ENCODE peak calls at places on chromosomes 11 and 22, in nine cellular contexts. One of them, this sample, is unnamed.

GRCh38 chr11:65776196-65776595 is 4.6 kb downstream of the AP5B1 start:
- DNase-seq in hepatocyte: peak
- DNase-seq in left ventricle myocardium inferior: no peak
- DNase-seq in nephron progenitor cell: no peak
- DNase-seq in IMR-90: peak
- DNase-seq in OCI-LY7: no peak
- DNase-seq in mesothelial cell of epicardium: peak
- DNase-seq in B cell: no peak
- DNase-seq in A549: no peak
- DNase-seq in this sample: no peak

GRCh38 chr11:128911701-128912100 is 20.5 kb downstream of the KCNJ5 start:
- DNase-seq in hepatocyte: no peak
- DNase-seq in left ventricle myocardium inferior: no peak
- DNase-seq in nephron progenitor cell: no peak
- DNase-seq in IMR-90: no peak
- DNase-seq in OCI-LY7: no peak
- DNase-seq in mesothelial cell of epicardium: no peak
- DNase-seq in B cell: no peak
- DNase-seq in A549: no peak
- DNase-seq in this sample: no peak

GRCh38 chr22:30381250-30381649 is 6.0 kb downstream of the RNF215 start:
- DNase-seq in hepatocyte: no peak
- DNase-seq in left ventricle myocardium inferior: no peak
- DNase-seq in nephron progenitor cell: no peak
- DNase-seq in IMR-90: no peak
- DNase-seq in OCI-LY7: no peak
- DNase-seq in mesothelial cell of epicardium: no peak
- DNase-seq in B cell: no peak
- DNase-seq in A549: no peak
- DNase-seq in this sample: no peak

GRCh38 chr11:120034881-120035620 is 102.9 kb downstream of the TRIM29 start:
- DNase-seq in hepatocyte: no peak
- DNase-seq in left ventricle myocardium inferior: no peak
- DNase-seq in nephron progenitor cell: no peak
- DNase-seq in IMR-90: no peak
- DNase-seq in OCI-LY7: no peak
- DNase-seq in mesothelial cell of epicardium: peak
- DNase-seq in B cell: no peak
- DNase-seq in A549: no peak
- DNase-seq in this sample: no peak

GRCh38 chr11:46369458-46370152 is 11.9 kb upstream of the MDK start:
- DNase-seq in hepatocyte: peak
- DNase-seq in left ventricle myocardium inferior: no peak
- DNase-seq in nephron progenitor cell: peak
- DNase-seq in IMR-90: peak
- DNase-seq in OCI-LY7: peak
- DNase-seq in mesothelial cell of epicardium: peak
- DNase-seq in B cell: peak
- DNase-seq in A549: peak
- DNase-seq in this sample: peak

GRCh38 chr11:67120456-67120855 is 1.4 kb downstream of the KDM2A start:
- DNase-seq in hepatocyte: no peak
- DNase-seq in left ventricle myocardium inferior: no peak
- DNase-seq in nephron progenitor cell: no peak
- DNase-seq in IMR-90: no peak
- DNase-seq in OCI-LY7: no peak
- DNase-seq in mesothelial cell of epicardium: no peak
- DNase-seq in B cell: no peak
- DNase-seq in A549: no peak
- DNase-seq in this sample: no peak

GRCh38 chr11:70158201-70158600 is 44.9 kb upstream of the FADD start:
- DNase-seq in hepatocyte: peak
- DNase-seq in left ventricle myocardium inferior: no peak
- DNase-seq in nephron progenitor cell: peak
- DNase-seq in IMR-90: peak
- DNase-seq in OCI-LY7: no peak
- DNase-seq in mesothelial cell of epicardium: no peak
- DNase-seq in B cell: no peak
- DNase-seq in A549: peak
- DNase-seq in this sample: peak

GRCh38 chr11:3014314-3014938 is 22.3 kb upstream of the NAP1L4 start:
- DNase-seq in hepatocyte: no peak
- DNase-seq in left ventricle myocardium inferior: no peak
- DNase-seq in nephron progenitor cell: no peak
- DNase-seq in IMR-90: no peak
- DNase-seq in OCI-LY7: no peak
- DNase-seq in mesothelial cell of epicardium: no peak
- DNase-seq in B cell: no peak
- DNase-seq in A549: no peak
- DNase-seq in this sample: no peak

GRCh38 chr22:37219534-37219933 is 7.3 kb upstream of the SSTR3 start:
- DNase-seq in hepatocyte: no peak
- DNase-seq in left ventricle myocardium inferior: no peak
- DNase-seq in nephron progenitor cell: no peak
- DNase-seq in IMR-90: no peak
- DNase-seq in OCI-LY7: no peak
- DNase-seq in mesothelial cell of epicardium: no peak
- DNase-seq in B cell: no peak
- DNase-seq in A549: no peak
- DNase-seq in this sample: no peak

GRCh38 chr11:100778386-100778785 is 91.3 kb downstream of the ARHGAP42 start:
- DNase-seq in hepatocyte: no peak
- DNase-seq in left ventricle myocardium inferior: no peak
- DNase-seq in nephron progenitor cell: no peak
- DNase-seq in IMR-90: no peak
- DNase-seq in OCI-LY7: no peak
- DNase-seq in mesothelial cell of epicardium: no peak
- DNase-seq in B cell: no peak
- DNase-seq in A549: no peak
- DNase-seq in this sample: no peak

GRCh38 chr22:43922123-43922522 is 1.5 kb upstream of the PNPLA3 start:
- DNase-seq in hepatocyte: no peak
- DNase-seq in left ventricle myocardium inferior: no peak
- DNase-seq in nephron progenitor cell: no peak
- DNase-seq in IMR-90: no peak
- DNase-seq in OCI-LY7: no peak
- DNase-seq in mesothelial cell of epicardium: no peak
- DNase-seq in B cell: no peak
- DNase-seq in A549: no peak
- DNase-seq in this sample: no peak
- TF ChIP-seq CTCF in hepatocyte: no peak
- TF ChIP-seq CTCF in left ventricle myocardium inferior: no peak
- TF ChIP-seq CTCF in nephron progenitor cell: no peak
- TF ChIP-seq CTCF in IMR-90: no peak
- TF ChIP-seq CTCF in OCI-LY7: peak
- TF ChIP-seq CTCF in mesothelial cell of epicardium: no peak
- TF ChIP-seq CTCF in B cell: no peak
- TF ChIP-seq CTCF in A549: no peak
- TF ChIP-seq CTCF in this sample: no peak

GRCh38 chr11:7547687-7548086 is 33.9 kb downstream of the PPFIBP2 start:
- DNase-seq in hepatocyte: no peak
- DNase-seq in left ventricle myocardium inferior: no peak
- DNase-seq in nephron progenitor cell: no peak
- DNase-seq in IMR-90: no peak
- DNase-seq in OCI-LY7: no peak
- DNase-seq in mesothelial cell of epicardium: no peak
- DNase-seq in B cell: no peak
- DNase-seq in A549: no peak
- DNase-seq in this sample: no peak

GRCh38 chr11:7546324-7546791 is 32.6 kb downstream of the PPFIBP2 start:
- DNase-seq in hepatocyte: no peak
- DNase-seq in left ventricle myocardium inferior: no peak
- DNase-seq in nephron progenitor cell: no peak
- DNase-seq in IMR-90: peak
- DNase-seq in OCI-LY7: no peak
- DNase-seq in mesothelial cell of epicardium: no peak
- DNase-seq in B cell: no peak
- DNase-seq in A549: no peak
- DNase-seq in this sample: no peak

GRCh38 chr11:7547091-7547490 is 33.3 kb downstream of the PPFIBP2 start:
- DNase-seq in hepatocyte: no peak
- DNase-seq in left ventricle myocardium inferior: no peak
- DNase-seq in nephron progenitor cell: peak
- DNase-seq in IMR-90: no peak
- DNase-seq in OCI-LY7: no peak
- DNase-seq in mesothelial cell of epicardium: no peak
- DNase-seq in B cell: no peak
- DNase-seq in A549: no peak
- DNase-seq in this sample: no peak

GRCh38 chr11:7549681-7550080 is 35.9 kb downstream of the PPFIBP2 start:
- DNase-seq in hepatocyte: no peak
- DNase-seq in left ventricle myocardium inferior: no peak
- DNase-seq in nephron progenitor cell: no peak
- DNase-seq in IMR-90: no peak
- DNase-seq in OCI-LY7: no peak
- DNase-seq in mesothelial cell of epicardium: no peak
- DNase-seq in B cell: no peak
- DNase-seq in A549: no peak
- DNase-seq in this sample: no peak

DNA sequence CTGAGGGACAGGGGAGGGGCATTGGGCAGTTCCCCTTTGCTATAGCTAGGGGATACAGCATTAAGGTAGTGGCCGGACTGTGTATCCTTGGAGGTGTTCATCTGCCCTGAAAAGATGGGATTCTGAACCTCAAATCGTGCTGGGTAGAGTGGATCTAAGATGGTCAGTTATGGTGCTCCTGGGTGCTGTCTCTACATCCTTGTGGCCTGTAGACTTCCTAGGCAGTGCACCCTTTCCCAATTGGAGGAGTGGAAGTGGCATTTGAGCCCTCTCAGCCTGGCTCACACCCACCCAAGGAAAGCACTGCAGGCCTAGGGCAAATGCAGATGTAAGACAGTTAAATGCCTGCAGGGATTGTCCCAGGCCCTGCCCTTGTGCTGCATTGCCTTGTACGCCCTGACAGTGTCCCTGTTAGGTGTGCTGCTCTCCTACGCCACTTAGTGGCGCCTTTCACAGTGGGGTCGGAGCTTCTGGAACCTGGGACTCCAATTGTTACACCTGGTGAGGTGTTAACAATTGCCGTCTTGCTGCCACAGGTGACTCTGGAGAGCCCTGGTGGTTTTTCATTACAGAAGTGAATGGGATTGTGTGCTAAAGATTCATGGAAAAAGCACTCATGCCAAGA is 35.0 kb downstream of the PPFIBP2 start:
- DNase-seq in hepatocyte: peak
- DNase-seq in left ventricle myocardium inferior: no peak
- DNase-seq in nephron progenitor cell: no peak
- DNase-seq in IMR-90: no peak
- DNase-seq in OCI-LY7: peak
- DNase-seq in mesothelial cell of epicardium: no peak
- DNase-seq in B cell: peak
- DNase-seq in A549: peak
- DNase-seq in this sample: no peak
- TF ChIP-seq CTCF in hepatocyte: peak
- TF ChIP-seq CTCF in left ventricle myocardium inferior: peak
- TF ChIP-seq CTCF in nephron progenitor cell: peak
- TF ChIP-seq CTCF in IMR-90: no peak
- TF ChIP-seq CTCF in OCI-LY7: peak
- TF ChIP-seq CTCF in mesothelial cell of epicardium: no peak
- TF ChIP-seq CTCF in B cell: peak
- TF ChIP-seq CTCF in A549: peak
- TF ChIP-seq CTCF in this sample: peak

GRCh38 chr11:36093548-36093947 is 149.7 kb downstream of the LDLRAD3 start:
- DNase-seq in hepatocyte: no peak
- DNase-seq in left ventricle myocardium inferior: no peak
- DNase-seq in nephron progenitor cell: no peak
- DNase-seq in IMR-90: no peak
- DNase-seq in OCI-LY7: no peak
- DNase-seq in mesothelial cell of epicardium: no peak
- DNase-seq in B cell: no peak
- DNase-seq in A549: no peak
- DNase-seq in this sample: no peak
- TF ChIP-seq CTCF in hepatocyte: no peak
- TF ChIP-seq CTCF in left ventricle myocardium inferior: no peak
- TF ChIP-seq CTCF in nephron progenitor cell: no peak
- TF ChIP-seq CTCF in IMR-90: no peak
- TF ChIP-seq CTCF in OCI-LY7: no peak
- TF ChIP-seq CTCF in mesothelial cell of epicardium: no peak
- TF ChIP-seq CTCF in B cell: no peak
- TF ChIP-seq CTCF in A549: no peak
- TF ChIP-seq CTCF in this sample: no peak

DNA sequence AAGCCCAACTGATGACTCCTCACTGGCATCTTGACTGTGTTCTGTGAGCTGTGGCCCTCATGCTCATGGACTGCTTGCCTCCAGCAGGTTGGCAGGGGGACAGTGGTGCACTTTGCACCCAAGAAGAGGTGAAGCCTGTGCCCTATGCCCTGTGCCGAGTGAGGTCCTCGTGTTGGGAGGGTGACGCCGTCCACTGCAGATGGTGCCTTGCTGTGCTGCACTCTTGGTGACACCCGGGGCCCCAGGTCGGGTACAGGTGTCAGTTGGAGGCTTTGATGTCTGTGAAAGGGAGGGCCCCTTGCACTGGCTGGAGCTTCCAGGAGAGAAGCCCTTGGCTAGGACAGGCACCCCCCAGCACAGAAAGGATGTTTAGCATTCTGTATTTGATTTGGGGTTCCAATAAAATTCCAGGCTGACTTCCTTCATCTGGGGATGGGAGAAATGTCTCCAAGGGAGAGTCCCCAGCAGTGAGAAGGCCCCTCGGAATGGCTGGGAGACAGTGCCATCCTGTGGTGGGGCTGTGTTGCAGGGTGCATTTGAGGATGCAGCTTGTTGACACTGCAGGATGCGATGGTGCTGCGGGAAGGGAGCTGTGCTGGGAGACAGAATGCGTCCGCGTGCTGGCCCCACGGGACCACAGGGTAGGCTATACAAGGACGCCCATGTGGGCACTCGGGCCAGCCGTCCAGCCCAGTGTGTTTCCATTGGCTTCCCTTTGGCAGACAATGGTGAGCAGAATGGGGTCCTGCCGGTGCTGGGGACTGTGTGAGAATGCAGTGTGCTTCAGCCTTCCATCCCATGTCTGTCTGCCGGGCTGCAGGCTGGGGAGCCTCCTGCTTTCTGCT is 2.5 kb upstream of the ZDHHC8 start:
- DNase-seq in hepatocyte: no peak
- DNase-seq in left ventricle myocardium inferior: no peak
- DNase-seq in nephron progenitor cell: no peak
- DNase-seq in IMR-90: peak
- DNase-seq in OCI-LY7: peak
- DNase-seq in mesothelial cell of epicardium: no peak
- DNase-seq in B cell: no peak
- DNase-seq in A549: peak
- DNase-seq in this sample: peak
- TF ChIP-seq CTCF in hepatocyte: peak
- TF ChIP-seq CTCF in left ventricle myocardium inferior: peak
- TF ChIP-seq CTCF in nephron progenitor cell: peak
- TF ChIP-seq CTCF in IMR-90: peak
- TF ChIP-seq CTCF in OCI-LY7: peak
- TF ChIP-seq CTCF in mesothelial cell of epicardium: no peak
- TF ChIP-seq CTCF in B cell: no peak
- TF ChIP-seq CTCF in A549: peak
- TF ChIP-seq CTCF in this sample: peak

GRCh38 chr11:75425422-75425821 is 7.6 kb downstream of the KLHL35 start:
- DNase-seq in hepatocyte: no peak
- DNase-seq in left ventricle myocardium inferior: no peak
- DNase-seq in nephron progenitor cell: no peak
- DNase-seq in IMR-90: no peak
- DNase-seq in OCI-LY7: peak
- DNase-seq in mesothelial cell of epicardium: no peak
- DNase-seq in B cell: no peak
- DNase-seq in A549: peak
- DNase-seq in this sample: no peak
- TF ChIP-seq CTCF in hepatocyte: peak
- TF ChIP-seq CTCF in left ventricle myocardium inferior: no peak
- TF ChIP-seq CTCF in nephron progenitor cell: no peak
- TF ChIP-seq CTCF in IMR-90: peak
- TF ChIP-seq CTCF in OCI-LY7: peak
- TF ChIP-seq CTCF in mesothelial cell of epicardium: no peak
- TF ChIP-seq CTCF in B cell: no peak
- TF ChIP-seq CTCF in A549: peak
- TF ChIP-seq CTCF in this sample: peak

This sample was measured in neural crest cell.